ENCODE peak calls at places on chromosomes 4 and X, in eight cellular contexts. A is left lung, K is HFF-Myc, U is cardiac muscle cell, C is spleen, J is bronchial epithelial cell, W is retinal pigment epithelial cell, G is AG10803. O is an unnamed sample.

GRCh38 chrX:19063030-19063429 is 59.2 kb downstream of the ADGRG2 start:
- DNase-seq in A (no peak), K (no peak), U (no peak), C (no peak), J (no peak), W (no peak), G (peak), O (no peak)

GRCh38 chr4:119525771-119526712 is 102.6 kb downstream of the PDE5A start:
- DNase-seq in A (no peak), K (no peak), U (peak), C (no peak), J (no peak), W (no peak), G (peak), O (no peak)

GRCh38 chr4:110119880-110120279 is 78.5 kb downstream of the ELOVL6 start:
- DNase-seq in A (no peak), K (peak), U (no peak), C (no peak), J (peak), W (no peak), G (peak), O (no peak)

GRCh38 chr4:124427095-124427767 is 285.3 kb downstream of the ANKRD50 start:
- DNase-seq in A (no peak), K (no peak), U (no peak), C (no peak), J (peak), W (no peak), G (no peak), O (no peak)

GRCh38 chr4:16250665-16251365 is 24.5 kb upstream of the TAPT1 start:
- DNase-seq in A (no peak), K (no peak), U (peak), C (no peak), J (peak), W (no peak), G (no peak), O (no peak)

GRCh38 chr4:106601519-106601918 is 232.9 kb upstream of the GIMD1 start:
- DNase-seq in A (no peak), K (no peak), U (no peak), C (no peak), J (no peak), W (peak), G (peak), O (no peak)

GRCh38 chr4:148058160-148058859 is 326.4 kb downstream of the ARHGAP10 start:
- DNase-seq in A (no peak), K (no peak), U (no peak), C (no peak), J (no peak), W (no peak), G (no peak), O (no peak)

GRCh38 chr4:98318521-98318920 is 57.3 kb downstream of the RAP1GDS1 start:
- DNase-seq in A (no peak), K (no peak), U (no peak), C (no peak), J (peak), W (no peak), G (no peak), O (no peak)

GRCh38 chrX:119488749-119489148 is 20.5 kb downstream of the SLC25A5 start:
- DNase-seq in A (no peak), K (no peak), U (peak), C (no peak), J (no peak), W (no peak), G (peak), O (no peak)

GRCh38 chr4:128863314-128864075 is 54.0 kb downstream of the JADE1 start:
- DNase-seq in A (peak), K (peak), U (peak), C (peak), J (peak), W (peak), G (peak), O (no peak)

GRCh38 chrX:8849462-8849861 is 48.3 kb upstream of the FAM9A start:
- DNase-seq in A (no peak), K (no peak), U (no peak), C (no peak), J (no peak), W (no peak), G (no peak), O (no peak)

GRCh38 chr4:44583393-44583792 is 68.0 kb downstream of the YIPF7 start:
- DNase-seq in A (no peak), K (no peak), U (no peak), C (no peak), J (no peak), W (no peak), G (no peak), O (no peak)

GRCh38 chr4:172344266-172344772 is 531.1 kb downstream of the GALNTL6 start:
- DNase-seq in A (no peak), K (no peak), U (no peak), C (no peak), J (no peak), W (peak), G (no peak), O (no peak)

GRCh38 chr4:96164814-96165351 is 325.0 kb downstream of the PDHA2 start:
- DNase-seq in A (no peak), K (no peak), U (no peak), C (no peak), J (peak), W (peak), G (peak), O (no peak)

GRCh38 chr4:101188906-101189305 is 158.4 kb downstream of the PPP3CA start:
- DNase-seq in A (no peak), K (no peak), U (no peak), C (no peak), J (no peak), W (no peak), G (no peak), O (no peak)

GRCh38 chr4:101191302-101192098 is 155.8 kb downstream of the PPP3CA start:
- DNase-seq in A (peak), K (peak), U (no peak), C (peak), J (no peak), W (peak), G (peak), O (no peak)

GRCh38 chr4:101186558-101187184 is 160.7 kb downstream of the PPP3CA start:
- DNase-seq in A (no peak), K (no peak), U (no peak), C (no peak), J (no peak), W (no peak), G (no peak), O (no peak)

GRCh38 chr4:101184668-101185067 is 162.7 kb downstream of the PPP3CA start:
- DNase-seq in A (no peak), K (no peak), U (no peak), C (no peak), J (no peak), W (no peak), G (no peak), O (no peak)

DNA sequence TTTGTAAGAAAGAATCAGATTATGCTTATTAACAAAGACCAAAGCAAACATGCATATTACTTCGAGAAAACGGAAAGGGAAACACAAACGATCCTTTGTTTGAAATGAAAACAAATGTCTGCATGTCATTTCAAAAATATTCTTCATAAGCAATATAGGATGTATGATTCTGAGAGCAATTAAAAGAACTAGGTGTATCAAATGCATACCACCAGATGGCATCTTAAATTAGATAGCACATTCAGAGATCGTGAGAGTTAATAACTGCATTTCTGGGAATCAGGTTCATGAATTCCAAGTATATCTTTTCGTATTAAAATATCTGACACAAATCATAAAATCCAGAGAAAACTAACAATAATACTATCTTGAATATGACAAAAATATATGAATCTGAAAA is 159.5 kb downstream of the PPP3CA start:
- DNase-seq in A (no peak), K (no peak), U (no peak), C (no peak), J (peak), W (no peak), G (no peak), O (no peak)
- TF ChIP-seq CTCF in A (no peak), K (no peak), U (peak), C (no peak), J (peak), W (peak), G (peak), O (peak)

GRCh38 chr4:138898282-138898681 is 117.3 kb upstream of the NOCT start:
- DNase-seq in A (no peak), K (no peak), U (no peak), C (no peak), J (peak), W (peak), G (peak), O (no peak)
- H3K4me3 ChIP-seq in A (no peak), K (no peak), U (no peak), C (no peak), J (no peak), W (peak), G (no peak), O (no peak)

DNA sequence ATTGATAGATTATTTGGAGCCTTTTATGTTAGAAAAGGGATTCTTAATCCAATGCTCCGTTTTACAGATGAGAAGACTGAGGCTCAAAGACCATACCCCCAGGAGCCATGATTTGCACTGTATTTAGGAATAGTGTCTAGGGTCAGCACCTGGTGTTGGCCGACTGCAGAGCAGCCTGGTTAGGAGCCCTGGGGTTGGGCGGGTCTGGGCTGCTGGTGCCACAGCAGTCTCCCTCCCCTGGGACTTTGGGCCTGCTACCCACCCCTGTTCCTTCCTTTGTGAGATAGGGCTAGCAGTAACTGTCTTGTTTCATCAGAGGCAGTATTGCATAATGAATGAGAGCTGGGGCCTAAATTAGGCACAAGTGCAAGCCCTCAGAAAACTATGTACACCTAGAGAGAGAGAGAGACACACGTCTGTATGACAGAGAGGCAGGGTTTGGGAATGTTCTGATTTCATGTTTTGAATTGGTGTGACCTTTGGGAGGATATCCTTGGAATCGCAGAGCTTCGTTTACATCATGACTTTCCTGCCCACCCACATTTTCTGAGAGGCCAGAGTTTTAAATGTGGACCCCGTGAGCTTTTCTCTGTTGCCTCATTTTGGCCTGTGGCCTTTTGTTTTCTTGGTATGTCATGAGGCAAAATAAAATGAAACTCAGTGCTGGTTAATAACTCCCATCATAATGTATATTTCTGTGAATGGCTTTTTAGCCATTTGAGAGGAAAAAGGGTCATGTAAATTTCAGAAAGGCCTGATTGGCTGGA is 111.8 kb downstream of the PTTG2 start:
- DNase-seq in A (no peak), K (no peak), U (peak), C (no peak), J (peak), W (no peak), G (peak), O (no peak)
- TF ChIP-seq CTCF in A (no peak), K (no peak), U (no peak), C (no peak), J (no peak), W (no peak), G (no peak), O (no peak)

GRCh38 chrX:56786889-56787733 is 58.1 kb downstream of the NBDY start:
- DNase-seq in A (peak), K (no peak), U (no peak), C (no peak), J (no peak), W (no peak), G (no peak), O (no peak)

GRCh38 chrX:56789518-56790070 is 60.6 kb downstream of the NBDY start:
- DNase-seq in A (no peak), K (no peak), U (no peak), C (peak), J (no peak), W (no peak), G (no peak), O (no peak)

GRCh38 chrX:56788229-56788628 is 59.2 kb downstream of the NBDY start:
- DNase-seq in A (peak), K (no peak), U (no peak), C (peak), J (no peak), W (no peak), G (no peak), O (no peak)

GRCh38 chrX:56787734-56788152 is 58.7 kb downstream of the NBDY start:
- DNase-seq in A (peak), K (no peak), U (no peak), C (peak), J (no peak), W (no peak), G (no peak), O (no peak)

DNA sequence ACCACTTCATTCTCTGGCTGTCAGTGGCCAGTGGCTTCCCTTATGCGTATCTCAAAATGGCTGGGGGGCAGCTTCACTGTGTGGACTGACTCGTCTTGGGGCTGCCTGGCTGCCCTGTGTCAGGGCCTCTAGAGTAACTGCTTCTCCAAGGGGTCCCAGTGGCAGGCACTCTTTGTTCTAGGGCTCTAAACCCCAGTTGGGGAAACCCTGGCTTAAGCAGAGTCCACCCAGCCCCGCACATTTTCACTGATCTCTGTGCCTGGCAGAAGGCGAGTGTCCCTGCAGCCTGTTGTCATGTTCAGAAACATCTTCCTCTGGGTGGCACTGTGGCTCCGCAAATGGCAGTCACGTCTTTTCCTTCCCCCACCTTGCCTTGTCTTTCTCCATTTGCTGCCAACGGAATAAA is 59.7 kb downstream of the NBDY start:
- DNase-seq in A (peak), K (no peak), U (no peak), C (peak), J (peak), W (no peak), G (no peak), O (no peak)
- H3K4me3 ChIP-seq in A (no peak), K (no peak), U (no peak), C (peak), J (no peak), W (no peak), G (no peak), O (no peak)

DNA sequence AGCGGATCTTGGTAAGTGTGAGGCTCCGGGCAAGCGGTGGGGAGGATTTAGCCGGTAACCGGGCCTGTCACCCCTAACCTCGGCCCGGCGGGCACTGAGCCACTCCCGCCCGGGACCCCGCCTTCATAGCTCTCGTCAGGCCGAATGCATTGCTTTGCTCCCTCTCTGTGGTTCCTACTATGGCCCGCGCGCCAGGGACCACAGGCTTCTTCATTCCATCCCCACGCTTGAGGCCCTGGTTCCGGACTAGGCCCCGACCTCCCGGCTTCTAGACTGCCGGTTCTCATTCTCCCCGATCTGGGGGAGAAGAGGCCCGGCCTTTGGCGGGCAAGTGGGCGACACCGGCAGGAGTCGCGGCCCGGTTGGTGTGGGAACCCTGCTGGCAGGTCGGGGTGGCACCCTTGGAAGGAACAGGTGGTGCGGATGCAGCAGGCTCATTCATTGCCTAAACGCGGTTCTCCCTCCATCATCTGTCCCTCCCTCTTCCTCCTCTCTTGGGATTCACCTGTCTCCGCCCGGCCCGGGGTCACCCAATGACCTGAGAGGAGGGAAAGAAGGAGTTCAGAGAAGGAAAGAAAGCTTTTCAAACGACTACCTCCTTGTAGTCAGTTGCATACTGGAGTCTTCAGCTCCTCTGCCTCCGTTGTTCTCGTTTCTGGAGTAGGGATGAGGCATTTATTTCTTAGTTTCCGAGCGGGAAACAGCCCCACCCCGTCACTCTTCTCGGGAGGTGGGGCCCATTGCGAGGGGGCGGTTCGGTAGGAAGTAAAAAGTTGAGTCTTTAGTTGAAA is at the start of gene NDUFC1:
- DNase-seq in A (peak), K (no peak), U (peak), C (peak), J (peak), W (no peak), G (peak), O (peak)
- TF ChIP-seq CTCF in A (no peak), K (peak), U (peak), C (no peak), J (peak), W (peak), G (peak), O (no peak)

DNA sequence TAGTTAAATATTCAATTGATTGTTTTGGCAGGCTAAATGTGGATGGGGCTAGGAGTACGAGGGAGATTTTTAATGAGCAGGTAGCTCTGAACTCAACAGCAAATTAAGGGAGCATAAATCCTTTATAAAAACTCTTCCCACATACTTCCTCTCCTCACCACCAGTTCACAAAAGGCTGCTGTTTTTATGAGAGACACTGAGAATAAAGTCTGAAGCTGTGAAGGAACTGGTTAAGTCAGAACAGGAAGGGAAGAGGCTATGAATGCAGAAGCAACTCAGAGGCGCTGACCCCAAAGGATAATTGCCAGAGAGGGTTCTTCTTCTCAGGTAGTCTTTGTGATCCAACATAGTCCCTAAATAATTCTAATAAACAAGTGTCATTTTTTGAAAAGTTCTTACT is 406.1 kb downstream of the GPM6A start:
- DNase-seq in A (no peak), K (no peak), U (no peak), C (no peak), J (no peak), W (no peak), G (no peak), O (no peak)
- H3K4me3 ChIP-seq in A (no peak), K (no peak), U (no peak), C (no peak), J (no peak), W (no peak), G (no peak), O (no peak)

GRCh38 chr4:122218762-122219161 is 66.6 kb downstream of the BLTP1 start:
- DNase-seq in A (no peak), K (no peak), U (peak), C (no peak), J (peak), W (no peak), G (peak), O (no peak)
- TF ChIP-seq CTCF in A (peak), K (peak), U (peak), C (peak), J (no peak), W (peak), G (peak), O (peak)

GRCh38 chr4:54064317-54065275 is at the start of gene CHIC2:
- DNase-seq in A (peak), K (peak), U (peak), C (peak), J (peak), W (peak), G (peak), O (peak)

GRCh38 chr4:54062392-54062791 is 2.0 kb downstream of the CHIC2 start:
- DNase-seq in A (no peak), K (no peak), U (no peak), C (no peak), J (no peak), W (no peak), G (no peak), O (no peak)

GRCh38 chr4:54063737-54064316 is 578 bp downstream of the CHIC2 start:
- DNase-seq in A (peak), K (no peak), U (peak), C (peak), J (no peak), W (no peak), G (peak), O (no peak)

GRCh38 chr4:54061873-54062272 is 2.5 kb downstream of the CHIC2 start:
- DNase-seq in A (no peak), K (no peak), U (no peak), C (no peak), J (no peak), W (no peak), G (no peak), O (no peak)

DNA sequence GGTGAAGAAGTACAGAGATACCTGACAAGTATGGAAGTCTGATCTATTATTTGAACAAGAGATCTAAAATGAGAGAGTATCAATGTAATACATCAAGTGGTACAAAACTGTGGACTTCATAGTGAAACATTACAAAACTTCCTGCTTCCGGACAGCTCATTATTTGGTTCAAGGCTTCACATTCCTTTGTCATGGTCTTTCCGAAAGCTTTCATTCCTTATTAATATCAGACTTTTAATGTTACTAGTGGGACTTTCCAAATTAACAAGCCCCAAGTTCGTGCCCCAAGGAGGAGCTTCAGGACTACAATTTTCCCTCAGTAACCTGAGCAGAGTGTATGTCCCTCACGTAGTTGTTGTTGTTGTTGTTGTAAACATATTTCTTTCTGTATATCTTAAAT is 1.2 kb downstream of the CHIC2 start:
- DNase-seq in A (no peak), K (no peak), U (no peak), C (no peak), J (peak), W (no peak), G (peak), O (no peak)
- H3K4me3 ChIP-seq in A (peak), K (peak), U (peak), C (peak), J (peak), W (peak), G (peak), O (peak)

GRCh38 chr4:150235795-150236385 is 157.6 kb downstream of the DCLK2 start:
- DNase-seq in A (no peak), K (no peak), U (no peak), C (no peak), J (no peak), W (peak), G (peak), O (no peak)
- TF ChIP-seq CTCF in A (no peak), K (no peak), U (no peak), C (no peak), J (no peak), W (no peak), G (no peak), O (no peak)

GRCh38 chr4:67699603-67700002 is 1.4 kb downstream of the UBA6 start:
- DNase-seq in A (no peak), K (no peak), U (no peak), C (no peak), J (no peak), W (no peak), G (no peak), O (no peak)

GRCh38 chr4:67700874-67701850 is at the start of gene UBA6:
- DNase-seq in A (peak), K (peak), U (peak), C (peak), J (peak), W (peak), G (peak), O (peak)

GRCh38 chr4:67704843-67705242 is 3.9 kb upstream of the UBA6 start:
- DNase-seq in A (no peak), K (no peak), U (no peak), C (no peak), J (no peak), W (no peak), G (no peak), O (no peak)

GRCh38 chr4:67700119-67700873 is 659 bp downstream of the UBA6 start:
- DNase-seq in A (no peak), K (no peak), U (no peak), C (no peak), J (peak), W (peak), G (peak), O (no peak)

GRCh38 chr4:67702166-67702565 is 1.2 kb upstream of the UBA6 start:
- DNase-seq in A (no peak), K (no peak), U (no peak), C (no peak), J (no peak), W (no peak), G (no peak), O (no peak)
- H3K4me3 ChIP-seq in A (peak), K (peak), U (peak), C (no peak), J (no peak), W (peak), G (no peak), O (peak)

O was measured in RWPE2.